ENCODE peak calls at places on chromosomes 2 and 18, in five cellular contexts. F is HepG2, U is kidney, L is thoracic aorta, V is astrocyte. T is an unnamed sample.

GRCh38 chr2:127044977-127045654 is 61.8 kb downstream of the BIN1 start:
- DNase-seq in F (no peak), U (peak; percentile 66), L (no peak), V (no peak), T (peak; percentile 73)

GRCh38 chr2:40210968-40211353 is 240.9 kb downstream of the SLC8A1 start:
- DNase-seq in F (no peak), U (no peak), L (no peak), V (no peak), T (no peak)

GRCh38 chr18:57819671-57820460 is 16.8 kb upstream of the ATP8B1 start:
- DNase-seq in F (peak; percentile 71), U (no peak), L (peak; percentile 48), V (peak; percentile 91), T (no peak)

GRCh38 chr2:12441750-12442626 is 274.7 kb upstream of the TRIB2 start:
- DNase-seq in F (no peak), U (no peak), L (no peak), V (no peak), T (no peak)

GRCh38 chr2:7847321-7847720 is 834.5 kb upstream of the ID2 start:
- DNase-seq in F (no peak), U (no peak), L (no peak), V (no peak), T (no peak)

GRCh38 chr2:85770369-85770768 is 16.6 kb downstream of the ATOH8 start:
- DNase-seq in F (no peak), U (no peak), L (no peak), V (peak; percentile 43), T (no peak)

GRCh38 chr18:54964741-54965140 is 5.5 kb upstream of the CCDC68 start:
- DNase-seq in F (no peak), U (no peak), L (no peak), V (peak; percentile 41), T (no peak)

GRCh38 chr2:46569061-46569560 is 89.7 kb downstream of the TMEM247 start:
- DNase-seq in F (no peak), U (no peak), L (no peak), V (peak; percentile 77), T (no peak)

GRCh38 chr2:216056739-216057138 is 24.9 kb downstream of the PECR start:
- DNase-seq in F (no peak), U (no peak), L (no peak), V (no peak), T (no peak)

GRCh38 chr2:127479219-127479825 is 47.0 kb downstream of the IWS1 start:
- DNase-seq in F (peak; percentile 73), U (no peak), L (no peak), V (peak; percentile 36), T (no peak)

GRCh38 chr2:201433389-201433995 is 17.8 kb downstream of the TRAK2 start:
- DNase-seq in F (peak; percentile 69), U (no peak), L (no peak), V (no peak), T (no peak)

GRCh38 chr2:131055169-131056065 is 37.8 kb downstream of the FAM168B start:
- DNase-seq in F (no peak), U (peak; percentile 49), L (no peak), V (peak; percentile 65), T (no peak)

GRCh38 chr2:131054488-131054887 is 38.8 kb downstream of the FAM168B start:
- DNase-seq in F (no peak), U (no peak), L (no peak), V (no peak), T (no peak)

GRCh38 chr2:131058905-131059304 is 34.4 kb downstream of the FAM168B start:
- DNase-seq in F (no peak), U (no peak), L (no peak), V (no peak), T (no peak)

GRCh38 chr2:131058214-131058613 is 35.0 kb downstream of the FAM168B start:
- DNase-seq in F (no peak), U (no peak), L (no peak), V (no peak), T (no peak)

DNA sequence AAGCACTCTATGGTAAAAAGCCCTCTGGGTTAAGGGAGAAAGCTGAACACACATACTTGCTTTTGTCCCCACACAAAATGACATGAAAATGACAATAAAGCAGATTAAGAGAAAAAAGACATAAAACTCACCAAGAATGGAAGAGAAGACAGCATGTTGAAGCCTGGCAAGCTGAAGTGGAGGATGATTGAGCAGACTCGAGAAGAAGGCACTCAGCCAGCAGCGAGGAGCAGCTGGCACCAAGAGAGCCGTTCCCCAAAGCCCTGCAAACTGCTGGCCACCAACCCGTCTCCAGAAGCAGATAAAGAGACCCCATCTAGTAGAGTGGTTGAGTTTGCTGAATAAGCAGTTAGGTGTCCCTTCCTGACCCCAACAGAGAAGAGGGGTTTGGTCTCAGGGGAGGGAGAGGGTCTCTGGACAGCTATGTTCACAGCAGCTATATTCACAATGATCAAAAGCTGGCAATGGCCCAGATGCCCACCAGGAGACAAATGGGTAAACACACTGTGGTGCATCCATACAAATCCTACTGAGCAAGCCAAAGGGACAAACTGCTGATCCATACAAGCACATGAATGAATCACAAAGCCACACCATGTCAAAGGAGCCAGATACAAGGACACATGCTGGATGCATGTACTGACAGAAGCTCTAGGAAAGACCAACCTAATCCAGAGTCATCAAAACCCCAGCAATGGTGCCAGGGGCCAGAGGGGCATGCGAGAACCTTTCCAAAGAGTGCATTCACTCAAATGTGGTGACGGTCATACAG is 36.9 kb downstream of the FAM168B start:
- DNase-seq in F (no peak), U (no peak), L (no peak), V (no peak), T (no peak)
- H3K27ac ChIP-seq in F (no peak overlapping the region), U (no peak overlapping the region), L (no peak overlapping the region), V (peak overlapping the region; percentile 61), T (no peak overlapping the region)

GRCh38 chr18:41162781-41163180 is 792.3 kb upstream of the PIK3C3 start:
- DNase-seq in F (no peak), U (no peak), L (no peak), V (no peak), T (no peak)

GRCh38 chr18:41165625-41166024 is 789.4 kb upstream of the PIK3C3 start:
- DNase-seq in F (no peak), U (no peak), L (no peak), V (peak; percentile 30), T (no peak)

GRCh38 chr18:41162191-41162590 is 792.8 kb upstream of the PIK3C3 start:
- DNase-seq in F (no peak), U (no peak), L (no peak), V (no peak), T (no peak)
- TF ChIP-seq CTCF in F (no peak), U (no peak), L (no peak), V (no peak), T (no peak)

GRCh38 chr18:457533-457932 is 43.0 kb downstream of the COLEC12 start:
- DNase-seq in F (no peak), U (no peak), L (no peak), V (no peak), T (no peak)

GRCh38 chr18:458016-458415 is 42.5 kb downstream of the COLEC12 start:
- DNase-seq in F (no peak), U (no peak), L (no peak), V (no peak), T (no peak)

GRCh38 chr18:459801-460200 is 40.7 kb downstream of the COLEC12 start:
- DNase-seq in F (no peak), U (no peak), L (no peak), V (no peak), T (no peak)

GRCh38 chr18:456361-456821 is 44.1 kb downstream of the COLEC12 start:
- DNase-seq in F (no peak), U (no peak), L (no peak), V (no peak), T (no peak)

GRCh38 chr18:457120-457519 is 43.4 kb downstream of the COLEC12 start:
- DNase-seq in F (no peak), U (no peak), L (no peak), V (no peak), T (no peak)
- H3K4me3 ChIP-seq in F (no peak overlapping the region), U (no peak overlapping the region), L (peak overlapping the region; percentile 62), V (peak overlapping the region; percentile 13), T (no peak overlapping the region)

DNA sequence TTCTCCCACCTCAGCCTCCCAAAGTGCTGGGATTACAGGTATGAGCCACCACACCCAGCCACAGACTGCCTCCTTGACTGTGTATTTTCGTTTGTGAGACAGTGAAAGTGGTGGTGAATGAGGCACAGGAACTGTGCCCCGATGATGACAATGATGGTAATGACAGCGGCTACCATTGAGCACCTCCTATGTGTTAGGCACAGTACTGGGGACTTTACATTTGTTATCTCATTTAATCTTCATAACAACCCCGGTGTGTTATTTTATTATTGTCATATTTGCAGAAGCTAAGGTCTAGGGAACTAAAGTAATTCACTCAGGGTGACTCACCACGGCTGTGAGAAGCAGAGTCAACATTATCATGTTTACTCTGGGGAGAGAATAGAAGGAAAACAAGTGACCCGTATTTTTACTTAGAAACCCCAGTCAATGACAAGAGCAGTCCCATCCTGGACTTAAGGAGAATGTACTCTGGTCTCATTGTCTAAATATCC is 77.6 kb upstream of the ALPP start:
- DNase-seq in F (peak; percentile 98), U (no peak), L (no peak), V (no peak), T (no peak)
- H3K27ac ChIP-seq in F (peak overlapping the region; percentile 73), U (no peak overlapping the region), L (no peak overlapping the region), V (no peak overlapping the region), T (no peak overlapping the region)

GRCh38 chr18:11999431-11999830 is 18.1 kb downstream of the IMPA2 start:
- DNase-seq in F (no peak), U (peak; percentile 43), L (no peak), V (no peak), T (no peak)
- TF ChIP-seq CTCF in F (no peak), U (no peak), L (no peak), V (no peak), T (no peak)

DNA sequence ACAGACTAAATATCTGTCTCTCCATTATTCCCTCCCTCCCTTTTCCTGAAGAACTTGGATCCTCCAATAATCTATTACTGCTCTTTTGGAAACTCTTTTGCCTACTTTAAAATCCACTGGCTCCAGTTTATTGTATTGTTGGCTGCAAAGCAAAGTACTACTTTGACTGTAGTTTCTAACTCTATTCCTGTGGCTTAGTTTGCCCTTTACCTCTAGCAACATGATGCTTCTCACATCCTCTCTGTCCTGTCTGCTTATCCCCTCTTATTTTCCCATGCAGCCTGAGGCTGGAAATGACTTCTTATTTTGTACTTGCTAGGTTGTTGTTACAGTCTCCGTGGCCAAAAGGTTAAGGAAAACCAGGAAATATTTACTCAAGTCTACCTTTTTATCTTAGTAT is 26.8 kb downstream of the PDK1 start:
- DNase-seq in F (no peak), U (no peak), L (no peak), V (no peak), T (no peak)
- H3K4me3 ChIP-seq in F (no peak overlapping the region), U (no peak overlapping the region), L (no peak overlapping the region), V (no peak overlapping the region), T (no peak overlapping the region)

GRCh38 chr2:239928457-239929350 is 96.4 kb downstream of the NDUFA10 start:
- DNase-seq in F (no peak), U (peak; percentile 71), L (no peak), V (no peak), T (peak; percentile 81)
- H3K27ac ChIP-seq in F (no peak overlapping the region), U (no peak overlapping the region), L (no peak overlapping the region), V (no peak overlapping the region), T (no peak overlapping the region)